ENCODE peak calls at places on chromosomes 11 and 22, in six cellular contexts. One of them, this sample, is unnamed.

GRCh38 chr11:102225689-102226562 is 91.4 kb upstream of the BIRC3 start:
- DNase-seq in M059J: peak
- DNase-seq in NAMALWA: no peak
- DNase-seq in pulmonary artery endothelial cell: peak
- DNase-seq in dorsolateral prefrontal cortex: no peak
- DNase-seq in T-helper 9 cell: no peak
- DNase-seq in this sample: peak

GRCh38 chr11:62540804-62541671 is 5.6 kb downstream of the AHNAK start:
- DNase-seq in M059J: no peak
- DNase-seq in NAMALWA: no peak
- DNase-seq in pulmonary artery endothelial cell: no peak
- DNase-seq in dorsolateral prefrontal cortex: no peak
- DNase-seq in T-helper 9 cell: no peak
- DNase-seq in this sample: no peak

GRCh38 chr11:116567721-116568242 is 205.0 kb downstream of the BUD13 start:
- DNase-seq in M059J: no peak
- DNase-seq in NAMALWA: no peak
- DNase-seq in pulmonary artery endothelial cell: no peak
- DNase-seq in dorsolateral prefrontal cortex: no peak
- DNase-seq in T-helper 9 cell: no peak
- DNase-seq in this sample: no peak

GRCh38 chr22:32745251-32745995 is 56.1 kb upstream of the TIMP3 start:
- DNase-seq in M059J: peak
- DNase-seq in NAMALWA: no peak
- DNase-seq in pulmonary artery endothelial cell: no peak
- DNase-seq in dorsolateral prefrontal cortex: no peak
- DNase-seq in T-helper 9 cell: no peak
- DNase-seq in this sample: peak

GRCh38 chr11:115056514-115056913 is 378.2 kb downstream of the NXPE2 start:
- DNase-seq in M059J: no peak
- DNase-seq in NAMALWA: no peak
- DNase-seq in pulmonary artery endothelial cell: no peak
- DNase-seq in dorsolateral prefrontal cortex: no peak
- DNase-seq in T-helper 9 cell: no peak
- DNase-seq in this sample: no peak

GRCh38 chr11:72491001-72491400 is 56.7 kb upstream of the CLPB start:
- DNase-seq in M059J: no peak
- DNase-seq in NAMALWA: no peak
- DNase-seq in pulmonary artery endothelial cell: no peak
- DNase-seq in dorsolateral prefrontal cortex: no peak
- DNase-seq in T-helper 9 cell: no peak
- DNase-seq in this sample: no peak

GRCh38 chr11:128904872-128905344 is 13.8 kb downstream of the KCNJ5 start:
- DNase-seq in M059J: peak
- DNase-seq in NAMALWA: peak
- DNase-seq in pulmonary artery endothelial cell: no peak
- DNase-seq in dorsolateral prefrontal cortex: no peak
- DNase-seq in T-helper 9 cell: no peak
- DNase-seq in this sample: no peak

GRCh38 chr11:57085604-57086003 is 96.1 kb upstream of the LRRC55 start:
- DNase-seq in M059J: no peak
- DNase-seq in NAMALWA: no peak
- DNase-seq in pulmonary artery endothelial cell: no peak
- DNase-seq in dorsolateral prefrontal cortex: no peak
- DNase-seq in T-helper 9 cell: no peak
- DNase-seq in this sample: no peak

GRCh38 chr11:94325681-94326080 is 21.3 kb downstream of the IZUMO1R start:
- DNase-seq in M059J: no peak
- DNase-seq in NAMALWA: peak
- DNase-seq in pulmonary artery endothelial cell: no peak
- DNase-seq in dorsolateral prefrontal cortex: no peak
- DNase-seq in T-helper 9 cell: peak
- DNase-seq in this sample: peak

GRCh38 chr11:102144357-102145342 is 34.4 kb downstream of the YAP1 start:
- DNase-seq in M059J: peak
- DNase-seq in NAMALWA: no peak
- DNase-seq in pulmonary artery endothelial cell: no peak
- DNase-seq in dorsolateral prefrontal cortex: no peak
- DNase-seq in T-helper 9 cell: no peak
- DNase-seq in this sample: peak

GRCh38 chr22:41003041-41003440 is 51.9 kb downstream of the RBX1 start:
- DNase-seq in M059J: no peak
- DNase-seq in NAMALWA: no peak
- DNase-seq in pulmonary artery endothelial cell: no peak
- DNase-seq in dorsolateral prefrontal cortex: no peak
- DNase-seq in T-helper 9 cell: no peak
- DNase-seq in this sample: peak

GRCh38 chr11:33912405-33913361 is 20.8 kb upstream of the LMO2 start:
- DNase-seq in M059J: peak
- DNase-seq in NAMALWA: peak
- DNase-seq in pulmonary artery endothelial cell: no peak
- DNase-seq in dorsolateral prefrontal cortex: no peak
- DNase-seq in T-helper 9 cell: no peak
- DNase-seq in this sample: peak

GRCh38 chr11:10701982-10702381 is 8.4 kb upstream of the IRAG1 start:
- DNase-seq in M059J: peak
- DNase-seq in NAMALWA: no peak
- DNase-seq in pulmonary artery endothelial cell: no peak
- DNase-seq in dorsolateral prefrontal cortex: no peak
- DNase-seq in T-helper 9 cell: no peak
- DNase-seq in this sample: peak

GRCh38 chr11:73308003-73308962 is at the start of gene ARHGEF17:
- DNase-seq in M059J: peak
- DNase-seq in NAMALWA: no peak
- DNase-seq in pulmonary artery endothelial cell: peak
- DNase-seq in dorsolateral prefrontal cortex: no peak
- DNase-seq in T-helper 9 cell: peak
- DNase-seq in this sample: peak

GRCh38 chr11:2701230-2701629 is 1.4 kb upstream of the KCNQ1OT1 start:
- DNase-seq in M059J: no peak
- DNase-seq in NAMALWA: no peak
- DNase-seq in pulmonary artery endothelial cell: no peak
- DNase-seq in dorsolateral prefrontal cortex: peak
- DNase-seq in T-helper 9 cell: no peak
- DNase-seq in this sample: no peak

GRCh38 chr11:10758959-10759358 is 7.9 kb downstream of the CTR9 start:
- DNase-seq in M059J: no peak
- DNase-seq in NAMALWA: peak
- DNase-seq in pulmonary artery endothelial cell: no peak
- DNase-seq in dorsolateral prefrontal cortex: no peak
- DNase-seq in T-helper 9 cell: no peak
- DNase-seq in this sample: no peak

GRCh38 chr11:102495161-102496042 is 35.1 kb downstream of the MMP7 start:
- DNase-seq in M059J: peak
- DNase-seq in NAMALWA: peak
- DNase-seq in pulmonary artery endothelial cell: peak
- DNase-seq in dorsolateral prefrontal cortex: no peak
- DNase-seq in T-helper 9 cell: peak
- DNase-seq in this sample: peak

GRCh38 chr11:116828632-116829524 is 829 bp upstream of the APOC3 start:
- DNase-seq in M059J: no peak
- DNase-seq in NAMALWA: no peak
- DNase-seq in pulmonary artery endothelial cell: no peak
- DNase-seq in dorsolateral prefrontal cortex: no peak
- DNase-seq in T-helper 9 cell: no peak
- DNase-seq in this sample: no peak

GRCh38 chr11:65316979-65317786 is 2.5 kb downstream of the CDC42EP2 start:
- DNase-seq in M059J: peak
- DNase-seq in NAMALWA: peak
- DNase-seq in pulmonary artery endothelial cell: peak
- DNase-seq in dorsolateral prefrontal cortex: no peak
- DNase-seq in T-helper 9 cell: no peak
- DNase-seq in this sample: peak

GRCh38 chr11:88301478-88302140 is 35.9 kb downstream of the CTSC start:
- DNase-seq in M059J: peak
- DNase-seq in NAMALWA: no peak
- DNase-seq in pulmonary artery endothelial cell: no peak
- DNase-seq in dorsolateral prefrontal cortex: no peak
- DNase-seq in T-helper 9 cell: no peak
- DNase-seq in this sample: no peak

GRCh38 chr22:21741059-21741458 is 5.5 kb upstream of the YPEL1 start:
- DNase-seq in M059J: no peak
- DNase-seq in NAMALWA: no peak
- DNase-seq in pulmonary artery endothelial cell: no peak
- DNase-seq in dorsolateral prefrontal cortex: no peak
- DNase-seq in T-helper 9 cell: no peak
- DNase-seq in this sample: no peak

GRCh38 chr11:43681543-43681942 is 1.0 kb downstream of the HSD17B12 start:
- DNase-seq in M059J: peak
- DNase-seq in NAMALWA: no peak
- DNase-seq in pulmonary artery endothelial cell: no peak
- DNase-seq in dorsolateral prefrontal cortex: no peak
- DNase-seq in T-helper 9 cell: no peak
- DNase-seq in this sample: peak

GRCh38 chr11:61756452-61757212 is 4.2 kb downstream of the MYRF start:
- DNase-seq in M059J: peak
- DNase-seq in NAMALWA: no peak
- DNase-seq in pulmonary artery endothelial cell: no peak
- DNase-seq in dorsolateral prefrontal cortex: no peak
- DNase-seq in T-helper 9 cell: no peak
- DNase-seq in this sample: peak

GRCh38 chr11:94504689-94505293 is 7.5 kb upstream of the C11orf97 start:
- DNase-seq in M059J: peak
- DNase-seq in NAMALWA: peak
- DNase-seq in pulmonary artery endothelial cell: no peak
- DNase-seq in dorsolateral prefrontal cortex: no peak
- DNase-seq in T-helper 9 cell: no peak
- DNase-seq in this sample: peak

GRCh38 chr11:11420512-11420911 is 67.5 kb upstream of the CSNK2A3 start:
- DNase-seq in M059J: no peak
- DNase-seq in NAMALWA: no peak
- DNase-seq in pulmonary artery endothelial cell: peak
- DNase-seq in dorsolateral prefrontal cortex: no peak
- DNase-seq in T-helper 9 cell: no peak
- DNase-seq in this sample: no peak

GRCh38 chr11:60867871-60868681 is 734 bp downstream of the ZP1 start:
- DNase-seq in M059J: no peak
- DNase-seq in NAMALWA: no peak
- DNase-seq in pulmonary artery endothelial cell: no peak
- DNase-seq in dorsolateral prefrontal cortex: no peak
- DNase-seq in T-helper 9 cell: no peak
- DNase-seq in this sample: no peak

GRCh38 chr11:26247340-26247739 is 84.6 kb upstream of the ANO3 start:
- DNase-seq in M059J: no peak
- DNase-seq in NAMALWA: no peak
- DNase-seq in pulmonary artery endothelial cell: no peak
- DNase-seq in dorsolateral prefrontal cortex: no peak
- DNase-seq in T-helper 9 cell: no peak
- DNase-seq in this sample: peak

GRCh38 chr11:12864316-12865156 is 144.6 kb upstream of the RASSF10 start:
- DNase-seq in M059J: peak
- DNase-seq in NAMALWA: peak
- DNase-seq in pulmonary artery endothelial cell: peak
- DNase-seq in dorsolateral prefrontal cortex: no peak
- DNase-seq in T-helper 9 cell: no peak
- DNase-seq in this sample: peak

GRCh38 chr11:111978028-111978771 is 41.1 kb downstream of the DIXDC1 start:
- DNase-seq in M059J: peak
- DNase-seq in NAMALWA: no peak
- DNase-seq in pulmonary artery endothelial cell: no peak
- DNase-seq in dorsolateral prefrontal cortex: peak
- DNase-seq in T-helper 9 cell: no peak
- DNase-seq in this sample: no peak

GRCh38 chr22:19241593-19241906 is 50.0 kb downstream of the CLTCL1 start:
- DNase-seq in M059J: no peak
- DNase-seq in NAMALWA: no peak
- DNase-seq in pulmonary artery endothelial cell: no peak
- DNase-seq in dorsolateral prefrontal cortex: no peak
- DNase-seq in T-helper 9 cell: no peak
- DNase-seq in this sample: no peak

GRCh38 chr22:47367107-47367690 is 604.7 kb downstream of the TBC1D22A start:
- DNase-seq in M059J: no peak
- DNase-seq in NAMALWA: no peak
- DNase-seq in pulmonary artery endothelial cell: no peak
- DNase-seq in dorsolateral prefrontal cortex: no peak
- DNase-seq in T-helper 9 cell: no peak
- DNase-seq in this sample: no peak

GRCh38 chr11:1116104-1116503 is 41.4 kb downstream of the MUC2 start:
- DNase-seq in M059J: no peak
- DNase-seq in NAMALWA: no peak
- DNase-seq in pulmonary artery endothelial cell: no peak
- DNase-seq in dorsolateral prefrontal cortex: no peak
- DNase-seq in T-helper 9 cell: no peak
- DNase-seq in this sample: no peak

GRCh38 chr11:4960877-4961276 is 5.4 kb upstream of the OR51A2 start:
- DNase-seq in M059J: no peak
- DNase-seq in NAMALWA: no peak
- DNase-seq in pulmonary artery endothelial cell: no peak
- DNase-seq in dorsolateral prefrontal cortex: no peak
- DNase-seq in T-helper 9 cell: no peak
- DNase-seq in this sample: no peak

GRCh38 chr22:39920134-39920743 is 19.4 kb downstream of the GRAP2 start:
- DNase-seq in M059J: no peak
- DNase-seq in NAMALWA: no peak
- DNase-seq in pulmonary artery endothelial cell: no peak
- DNase-seq in dorsolateral prefrontal cortex: no peak
- DNase-seq in T-helper 9 cell: peak
- DNase-seq in this sample: no peak

GRCh38 chr22:24157783-24158170 is 23.5 kb upstream of the SUSD2 start:
- DNase-seq in M059J: no peak
- DNase-seq in NAMALWA: no peak
- DNase-seq in pulmonary artery endothelial cell: no peak
- DNase-seq in dorsolateral prefrontal cortex: peak
- DNase-seq in T-helper 9 cell: no peak
- DNase-seq in this sample: no peak

GRCh38 chr22:37896181-37896592 is 9.9 kb upstream of the MICALL1 start:
- DNase-seq in M059J: no peak
- DNase-seq in NAMALWA: no peak
- DNase-seq in pulmonary artery endothelial cell: no peak
- DNase-seq in dorsolateral prefrontal cortex: no peak
- DNase-seq in T-helper 9 cell: peak
- DNase-seq in this sample: peak